ENCODE peak calls at places on chromosomes 5 and 9, in four cellular contexts. H is SK-N-SH, P is PC-3, I is OCI-LY7. R is an unnamed sample.
A peak's percentile ranks its signal among the peaks of the same experiment; 100 is the strongest.

GRCh38 chr9:133251773-133252172 is 23.2 kb downstream of the ABO start:
- DNase-seq in I (no peak), P (peak; percentile 31), H (peak; percentile 19), R (no peak)

GRCh38 chr5:114101153-114101552 is 260.7 kb upstream of the KCNN2 start:
- DNase-seq in I (peak; percentile 39), P (peak; percentile 64), H (peak; percentile 12), R (peak; percentile 35)

GRCh38 chr5:139133237-139133636 is 64.9 kb downstream of the SIL1 start:
- DNase-seq in I (no peak), P (no peak), H (no peak), R (no peak)

GRCh38 chr5:116343961-116344360 is 230.7 kb downstream of the SEMA6A start:
- DNase-seq in I (no peak), P (no peak), H (no peak), R (no peak)

GRCh38 chr5:171157233-171157632 is 151.8 kb upstream of the TLX3 start:
- DNase-seq in I (no peak), P (no peak), H (no peak), R (no peak)

GRCh38 chr9:108511200-108511756 is 344.5 kb downstream of the ACTL7B start:
- DNase-seq in H (no peak), I (no peak), P (no peak), R (no peak)

GRCh38 chr9:131771646-131772045 is 31.8 kb upstream of the RAPGEF1 start:
- DNase-seq in H (no peak), P (no peak), I (no peak), R (no peak)

GRCh38 chr5:149224282-149224681 is 47.4 kb upstream of the AFAP1L1 start:
- DNase-seq in H (no peak), I (no peak), P (no peak), R (no peak)

GRCh38 chr5:17807069-17807468 is 172.8 kb downstream of the TAF11L14 start:
- DNase-seq in P (no peak), H (no peak), I (no peak), R (no peak)

GRCh38 chr9:32571969-32572899 is 725 bp downstream of the NDUFB6 start:
- DNase-seq in I (peak; percentile 87), P (peak; percentile 70), H (peak; percentile 79), R (peak; percentile 52)

GRCh38 chr5:40877371-40877988 is 31.8 kb upstream of the C7 start:
- DNase-seq in H (no peak), P (peak; percentile 58), I (no peak), R (peak; percentile 43)

GRCh38 chr5:134153241-134153640 is 23.5 kb downstream of the SKP1 start:
- DNase-seq in H (no peak), P (no peak), I (no peak), R (no peak)

GRCh38 chr9:18338042-18338441 is 135.9 kb upstream of the ADAMTSL1 start:
- DNase-seq in P (no peak), I (no peak), H (no peak), R (no peak)

GRCh38 chr5:154714271-154714986 is 40.7 kb upstream of the LARP1 start:
- DNase-seq in I (no peak), P (peak; percentile 17), H (no peak), R (peak; percentile 20)

GRCh38 chr5:59562756-59563389 is 330.7 kb downstream of the PDE4D start:
- DNase-seq in I (peak; percentile 82), H (no peak), P (peak; percentile 69), R (peak; percentile 99)

GRCh38 chr5:426392-426976 is 16.5 kb upstream of the EXOC3 start:
- DNase-seq in P (no peak), I (no peak), H (no peak), R (no peak)

GRCh38 chr5:64269164-64269563 is 103.5 kb downstream of the RNF180 start:
- DNase-seq in I (no peak), P (no peak), H (no peak), R (no peak)
- H3K4me2 ChIP-seq in I (no peak overlapping the region), P (no peak overlapping the region), H (no peak overlapping the region), R (no peak overlapping the region)

GRCh38 chr5:127031147-127031862 is 947 bp upstream of the MARCHF3 start:
- DNase-seq in H (no peak), I (peak; percentile 29), P (no peak), R (no peak)

GRCh38 chr5:127030259-127031146 is at the start of gene MARCHF3:
- DNase-seq in H (peak; percentile 99), I (peak; percentile 96), P (peak; percentile 97), R (peak; percentile 87)

GRCh38 chr5:127029513-127030258 is 672 bp downstream of the MARCHF3 start:
- DNase-seq in P (peak; percentile 85), I (peak; percentile 71), H (peak; percentile 64), R (peak; percentile 35)

GRCh38 chr5:127027539-127027938 is 2.8 kb downstream of the MARCHF3 start:
- DNase-seq in P (no peak), H (no peak), I (no peak), R (no peak)

GRCh38 chr5:127028822-127029457 is 1.4 kb downstream of the MARCHF3 start:
- DNase-seq in I (peak; percentile 43), H (peak; percentile 8), P (peak; percentile 32), R (no peak)
- H3K4me3 ChIP-seq in I (peak overlapping the region; percentile 86), H (peak overlapping the region; percentile 97), P (peak overlapping the region; percentile 91), R (peak overlapping the region; percentile 81)

GRCh38 chr5:157266286-157267007 is 524 bp downstream of the CYFIP2 start:
- DNase-seq in I (peak; percentile 75), P (peak; percentile 65), H (no peak), R (no peak)
- TF ChIP-seq CTCF in I (no peak), P (peak; percentile 37), H (peak; percentile 23), R (no peak)

GRCh38 chr9:16670791-16671190 is 199.7 kb downstream of the BNC2 start:
- DNase-seq in H (no peak), I (no peak), P (no peak), R (no peak)
- H3K4me2 ChIP-seq in H (no peak overlapping the region), I (no peak overlapping the region), P (peak overlapping the region; percentile 80), R (peak overlapping the region; percentile 59)

DNA sequence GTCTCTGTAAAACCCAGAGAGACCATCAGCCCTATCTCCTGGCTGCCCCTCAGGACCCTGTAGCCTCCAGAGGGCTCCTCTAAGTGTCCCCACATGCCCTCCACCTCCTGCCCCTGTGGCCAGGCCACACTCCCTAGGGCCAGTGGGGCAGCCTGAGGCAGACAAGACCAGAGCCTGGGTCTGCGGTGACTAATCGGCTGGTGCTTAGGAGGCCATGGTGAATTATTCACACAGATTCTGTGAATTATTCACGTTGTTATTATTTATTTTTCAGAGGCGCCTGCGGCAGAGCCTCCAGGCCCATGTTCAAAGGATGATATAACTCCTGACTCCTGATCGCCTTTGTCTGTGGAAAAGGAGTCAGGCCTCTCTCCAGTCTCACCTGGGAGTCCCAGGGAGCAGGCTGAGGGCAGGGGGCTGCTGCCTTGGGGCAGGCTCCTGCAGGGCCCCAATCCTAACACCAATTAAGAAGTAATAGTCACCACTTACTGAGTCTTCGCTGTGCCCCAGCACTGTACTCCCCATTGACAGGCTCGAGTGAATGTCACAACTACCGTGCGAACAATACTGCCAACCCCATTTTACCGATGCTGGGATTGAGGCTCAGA is 95.1 kb downstream of the PCDH1 start:
- DNase-seq in H (no peak), I (no peak), P (no peak), R (no peak)
- H3K4me3 ChIP-seq in H (no peak overlapping the region), I (no peak overlapping the region), P (no peak overlapping the region), R (no peak overlapping the region)

GRCh38 chr9:107141967-107142366 is 141.1 kb upstream of the RAD23B start:
- DNase-seq in I (peak; percentile 8), P (peak; percentile 11), H (no peak), R (no peak)
- TF ChIP-seq CTCF in I (peak; percentile 57), P (peak; percentile 38), H (peak; percentile 40), R (peak; percentile 46)

GRCh38 chr5:159504857-159505304 is 174.6 kb upstream of the IL12B start:
- DNase-seq in H (no peak), P (peak; percentile 69), I (no peak), R (peak; percentile 89)
- H3K4me2 ChIP-seq in H (peak overlapping the region; percentile 25), P (no peak overlapping the region), I (no peak overlapping the region), R (peak overlapping the region; percentile 59)

DNA sequence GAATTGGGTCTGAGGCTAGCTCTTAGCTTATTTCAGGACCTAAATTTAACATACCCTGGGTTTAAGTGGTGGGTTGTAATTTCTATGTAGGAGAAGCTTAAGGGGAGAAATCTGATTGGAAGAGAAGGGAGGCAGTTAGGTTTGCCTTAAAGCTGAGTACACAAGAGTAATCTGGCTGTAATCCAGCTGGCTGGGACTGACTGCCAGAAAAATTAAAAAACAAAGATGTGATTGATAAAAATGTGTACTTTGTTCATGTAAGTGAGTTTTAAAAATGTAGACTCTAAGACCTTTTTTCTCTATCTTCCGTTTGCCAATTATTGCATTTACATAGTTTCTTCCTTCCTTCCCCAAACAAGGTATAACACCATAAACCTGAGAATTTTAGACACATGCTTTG is 17.4 kb upstream of the MSMP start:
- DNase-seq in H (no peak), P (peak; percentile 69), I (no peak), R (no peak)
- H3K4me3 ChIP-seq in H (no peak overlapping the region), P (peak overlapping the region; percentile 22), I (no peak overlapping the region), R (no peak overlapping the region)

GRCh38 chr5:86814315-86814714 is 196.6 kb downstream of the COX7C start:
- DNase-seq in I (no peak), P (no peak), H (no peak), R (no peak)

GRCh38 chr5:86814907-86815306 is 197.2 kb downstream of the COX7C start:
- DNase-seq in P (peak; percentile 47), I (no peak), H (no peak), R (no peak)
- TF ChIP-seq CTCF in P (no peak), I (no peak), H (no peak), R (no peak)

R was measured in PC-9.